ENCODE peak calls at places on chromosomes 4 and X, in nine cellular contexts. One of them, this sample, is unnamed.

GRCh38 chr4:33780952-33781655 is 2463.2 kb downstream of the ARAP2 start:
- DNase-seq in GM12878: no peak
- DNase-seq in K562: no peak
- DNase-seq in HepG2: no peak
- DNase-seq in SK-N-SH: no peak
- DNase-seq in HCT116: peak
- DNase-seq in GM23338: no peak
- DNase-seq in A549: peak
- DNase-seq in Panc1: no peak
- DNase-seq in this sample: no peak

GRCh38 chr4:156419080-156419638 is 465.5 kb upstream of the CTSO start:
- DNase-seq in SK-N-SH: no peak
- DNase-seq in A549: no peak
- DNase-seq in HepG2: no peak
- DNase-seq in Panc1: no peak
- DNase-seq in HCT116: no peak
- DNase-seq in GM23338: no peak
- DNase-seq in GM12878: no peak
- DNase-seq in K562: no peak
- DNase-seq in this sample: no peak

GRCh38 chr4:130542953-130543352 is 1447.0 kb downstream of the C4orf33 start:
- DNase-seq in K562: no peak
- DNase-seq in HCT116: no peak
- DNase-seq in HepG2: no peak
- DNase-seq in SK-N-SH: no peak
- DNase-seq in GM12878: no peak
- DNase-seq in A549: no peak
- DNase-seq in Panc1: no peak
- DNase-seq in GM23338: peak
- DNase-seq in this sample: no peak

GRCh38 chr4:49032440-49033161 is 46.5 kb downstream of the CWH43 start:
- DNase-seq in K562: peak
- DNase-seq in A549: peak
- DNase-seq in GM23338: peak
- DNase-seq in HCT116: peak
- DNase-seq in SK-N-SH: peak
- DNase-seq in Panc1: no peak
- DNase-seq in HepG2: peak
- DNase-seq in GM12878: no peak
- DNase-seq in this sample: no peak

GRCh38 chr4:129098578-129098977 is 2.6 kb downstream of the C4orf33 start:
- DNase-seq in HepG2: no peak
- DNase-seq in A549: no peak
- DNase-seq in GM23338: no peak
- DNase-seq in HCT116: no peak
- DNase-seq in Panc1: no peak
- DNase-seq in K562: no peak
- DNase-seq in GM12878: no peak
- DNase-seq in SK-N-SH: no peak
- DNase-seq in this sample: no peak

GRCh38 chrX:21509912-21510311 is 135.7 kb downstream of the CNKSR2 start:
- DNase-seq in HepG2: no peak
- DNase-seq in K562: no peak
- DNase-seq in SK-N-SH: no peak
- DNase-seq in Panc1: no peak
- DNase-seq in GM23338: no peak
- DNase-seq in A549: peak
- DNase-seq in GM12878: no peak
- DNase-seq in HCT116: no peak
- DNase-seq in this sample: no peak

GRCh38 chrX:15848576-15848975 is 6.0 kb downstream of the AP1S2 start:
- DNase-seq in Panc1: no peak
- DNase-seq in K562: no peak
- DNase-seq in A549: no peak
- DNase-seq in SK-N-SH: no peak
- DNase-seq in HepG2: no peak
- DNase-seq in GM12878: no peak
- DNase-seq in HCT116: no peak
- DNase-seq in GM23338: no peak
- DNase-seq in this sample: no peak

GRCh38 chr4:23909671-23910070 is 19.8 kb upstream of the PPARGC1A start:
- DNase-seq in GM12878: no peak
- DNase-seq in A549: no peak
- DNase-seq in SK-N-SH: no peak
- DNase-seq in K562: no peak
- DNase-seq in GM23338: no peak
- DNase-seq in Panc1: no peak
- DNase-seq in HCT116: no peak
- DNase-seq in HepG2: no peak
- DNase-seq in this sample: no peak

GRCh38 chrX:115632455-115632854 is 71.5 kb downstream of the PLS3 start:
- DNase-seq in Panc1: no peak
- DNase-seq in GM23338: no peak
- DNase-seq in HCT116: no peak
- DNase-seq in SK-N-SH: no peak
- DNase-seq in GM12878: no peak
- DNase-seq in HepG2: no peak
- DNase-seq in K562: no peak
- DNase-seq in A549: no peak
- DNase-seq in this sample: no peak

GRCh38 chr4:797066-797465 is 28.9 kb downstream of the CPLX1 start:
- DNase-seq in A549: no peak
- DNase-seq in K562: no peak
- DNase-seq in HepG2: no peak
- DNase-seq in Panc1: no peak
- DNase-seq in GM23338: no peak
- DNase-seq in HCT116: no peak
- DNase-seq in GM12878: no peak
- DNase-seq in SK-N-SH: no peak
- DNase-seq in this sample: no peak

GRCh38 chr4:82469776-82470345 is 39.5 kb downstream of the ENOPH1 start:
- DNase-seq in SK-N-SH: no peak
- DNase-seq in Panc1: no peak
- DNase-seq in GM12878: no peak
- DNase-seq in HCT116: no peak
- DNase-seq in A549: no peak
- DNase-seq in K562: no peak
- DNase-seq in GM23338: no peak
- DNase-seq in HepG2: peak
- DNase-seq in this sample: no peak

GRCh38 chrX:109089359-109089758 is 353.0 kb upstream of the IRS4 start:
- DNase-seq in Panc1: no peak
- DNase-seq in K562: no peak
- DNase-seq in GM23338: no peak
- DNase-seq in HCT116: no peak
- DNase-seq in A549: no peak
- DNase-seq in SK-N-SH: no peak
- DNase-seq in HepG2: no peak
- DNase-seq in GM12878: peak
- DNase-seq in this sample: no peak

GRCh38 chrX:7083468-7084396 is 63.8 kb upstream of the STS start:
- DNase-seq in GM12878: peak
- DNase-seq in HCT116: peak
- DNase-seq in Panc1: no peak
- DNase-seq in GM23338: no peak
- DNase-seq in HepG2: no peak
- DNase-seq in K562: no peak
- DNase-seq in SK-N-SH: no peak
- DNase-seq in A549: peak
- DNase-seq in this sample: peak

GRCh38 chrX:47991263-47992092 is 12.3 kb downstream of the ZNF182 start:
- DNase-seq in GM23338: no peak
- DNase-seq in A549: no peak
- DNase-seq in K562: no peak
- DNase-seq in GM12878: no peak
- DNase-seq in HepG2: no peak
- DNase-seq in HCT116: no peak
- DNase-seq in SK-N-SH: no peak
- DNase-seq in Panc1: no peak
- DNase-seq in this sample: no peak

GRCh38 chrX:105210258-105210657 is 10.2 kb downstream of the TEX13A start:
- DNase-seq in A549: no peak
- DNase-seq in SK-N-SH: no peak
- DNase-seq in K562: peak
- DNase-seq in HCT116: no peak
- DNase-seq in HepG2: no peak
- DNase-seq in GM23338: peak
- DNase-seq in GM12878: no peak
- DNase-seq in Panc1: no peak
- DNase-seq in this sample: no peak

GRCh38 chr4:100288811-100289529 is 98.7 kb upstream of the DDIT4L start:
- DNase-seq in Panc1: no peak
- DNase-seq in A549: no peak
- DNase-seq in GM23338: no peak
- DNase-seq in HCT116: no peak
- DNase-seq in SK-N-SH: no peak
- DNase-seq in GM12878: no peak
- DNase-seq in K562: no peak
- DNase-seq in HepG2: no peak
- DNase-seq in this sample: peak

GRCh38 chr4:73152893-73153292 is 83.4 kb upstream of the COX18 start:
- DNase-seq in K562: no peak
- DNase-seq in Panc1: no peak
- DNase-seq in A549: no peak
- DNase-seq in GM12878: no peak
- DNase-seq in SK-N-SH: no peak
- DNase-seq in GM23338: no peak
- DNase-seq in HCT116: no peak
- DNase-seq in HepG2: no peak
- DNase-seq in this sample: no peak

DNA sequence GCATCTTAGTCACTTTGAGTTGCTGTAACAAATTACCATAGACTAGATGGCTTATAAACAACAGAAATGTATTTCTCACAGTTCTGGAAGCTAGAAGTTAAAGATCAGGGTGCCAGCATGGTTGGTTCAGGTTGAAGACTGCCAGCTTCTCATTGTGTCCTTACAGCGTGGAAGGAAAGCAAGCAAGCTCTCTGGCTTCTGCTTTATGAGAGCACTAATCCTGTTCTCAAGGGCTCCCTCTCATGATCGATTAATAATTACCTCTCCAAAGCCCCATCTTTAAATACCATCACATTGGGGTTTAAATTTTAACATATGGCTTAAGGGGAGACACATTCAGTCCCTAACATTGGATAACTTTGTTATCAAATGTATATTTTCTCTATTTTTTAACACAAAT is 497.2 kb downstream of the RAPGEF2 start:
- DNase-seq in A549: no peak
- DNase-seq in SK-N-SH: no peak
- DNase-seq in GM23338: no peak
- DNase-seq in HCT116: no peak
- DNase-seq in Panc1: no peak
- DNase-seq in K562: no peak
- DNase-seq in GM12878: no peak
- DNase-seq in HepG2: no peak
- DNase-seq in this sample: no peak
- H3K4me3 ChIP-seq in A549: no peak
- H3K4me3 ChIP-seq in SK-N-SH: no peak
- H3K4me3 ChIP-seq in GM23338: no peak
- H3K4me3 ChIP-seq in HCT116: no peak
- H3K4me3 ChIP-seq in Panc1: no peak
- H3K4me3 ChIP-seq in K562: no peak
- H3K4me3 ChIP-seq in GM12878: no peak
- H3K4me3 ChIP-seq in HepG2: no peak
- H3K4me3 ChIP-seq in this sample: no peak

GRCh38 chrX:40158036-40158706 is 60.4 kb upstream of the BCOR start:
- DNase-seq in GM12878: no peak
- DNase-seq in A549: peak
- DNase-seq in GM23338: peak
- DNase-seq in HepG2: no peak
- DNase-seq in K562: no peak
- DNase-seq in HCT116: no peak
- DNase-seq in SK-N-SH: no peak
- DNase-seq in Panc1: no peak
- DNase-seq in this sample: no peak
- TF ChIP-seq REST in GM12878: no peak
- TF ChIP-seq REST in A549: peak
- TF ChIP-seq REST in GM23338: no peak
- TF ChIP-seq REST in HepG2: no peak
- TF ChIP-seq REST in K562: no peak
- TF ChIP-seq REST in HCT116: no peak
- TF ChIP-seq REST in SK-N-SH: no peak
- TF ChIP-seq REST in Panc1: no peak
- TF ChIP-seq REST in this sample: no peak

DNA sequence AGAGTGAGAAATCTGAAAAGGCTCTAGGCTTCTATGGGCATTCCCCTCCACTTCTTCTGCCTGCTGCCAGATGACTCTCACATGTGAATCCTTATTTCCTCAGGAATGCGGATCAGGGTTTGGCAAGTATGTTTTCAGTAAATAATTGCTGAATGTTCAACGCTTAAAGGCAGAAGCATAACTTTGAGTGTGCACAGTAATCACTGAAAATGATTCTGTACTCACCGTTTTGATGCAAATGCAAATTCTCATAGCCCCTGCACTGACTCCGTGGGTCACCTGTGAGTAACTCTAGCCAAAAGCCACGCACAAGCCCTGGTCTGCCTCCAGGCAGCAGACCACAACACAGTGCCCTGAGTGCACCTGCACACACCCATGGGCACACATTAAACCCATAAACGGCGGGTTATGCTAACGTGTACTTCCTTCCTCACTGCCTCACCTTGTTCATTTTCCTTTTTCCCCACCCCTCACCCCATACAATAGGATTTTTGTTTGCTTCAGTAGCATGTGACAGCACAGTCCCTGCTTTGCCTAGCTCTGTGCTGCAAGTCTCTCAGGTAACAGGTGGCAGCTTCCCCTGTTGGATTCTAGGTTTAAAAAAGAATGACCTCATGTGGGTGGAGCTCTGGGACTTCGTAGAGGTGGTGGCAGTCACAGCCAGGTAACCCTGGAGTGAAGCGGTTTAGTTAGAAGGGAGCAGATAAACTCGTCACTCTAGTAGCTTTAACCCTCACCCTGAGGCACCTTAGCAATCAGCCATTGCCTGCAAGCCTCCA is at the start of gene ARHGEF38:
- DNase-seq in GM23338: peak
- DNase-seq in A549: peak
- DNase-seq in GM12878: no peak
- DNase-seq in SK-N-SH: no peak
- DNase-seq in HepG2: no peak
- DNase-seq in K562: no peak
- DNase-seq in Panc1: no peak
- DNase-seq in HCT116: no peak
- DNase-seq in this sample: no peak
- H3K4me3 ChIP-seq in GM23338: no peak
- H3K4me3 ChIP-seq in A549: no peak
- H3K4me3 ChIP-seq in GM12878: no peak
- H3K4me3 ChIP-seq in SK-N-SH: no peak
- H3K4me3 ChIP-seq in HepG2: no peak
- H3K4me3 ChIP-seq in K562: no peak
- H3K4me3 ChIP-seq in Panc1: no peak
- H3K4me3 ChIP-seq in HCT116: no peak
- H3K4me3 ChIP-seq in this sample: no peak

DNA sequence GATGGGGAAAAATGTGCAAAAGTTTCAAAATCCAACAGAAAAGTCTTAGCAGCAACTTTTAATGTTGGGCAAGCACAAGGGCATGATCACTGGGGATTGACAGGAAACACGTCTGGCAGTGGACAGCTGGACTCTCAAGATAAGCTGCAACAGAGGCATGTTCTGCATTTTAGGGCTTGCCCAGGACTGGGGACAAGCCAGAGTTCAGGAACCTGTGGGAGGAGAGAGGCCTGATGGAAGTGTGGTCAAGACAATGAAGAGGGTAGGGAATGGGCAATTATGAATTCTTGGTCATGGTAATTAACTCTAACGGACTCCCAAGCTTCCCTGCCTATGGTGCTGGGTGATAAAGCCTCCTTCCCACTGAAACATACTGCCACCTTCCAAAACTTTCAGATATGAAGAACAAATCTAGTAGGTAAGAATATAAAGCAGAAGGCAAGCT is 48.4 kb downstream of the ANXA3 start:
- DNase-seq in SK-N-SH: peak
- DNase-seq in Panc1: no peak
- DNase-seq in A549: no peak
- DNase-seq in GM12878: no peak
- DNase-seq in HepG2: no peak
- DNase-seq in GM23338: no peak
- DNase-seq in K562: peak
- DNase-seq in HCT116: no peak
- DNase-seq in this sample: no peak
- TF ChIP-seq REST in SK-N-SH: no peak
- TF ChIP-seq REST in Panc1: no peak
- TF ChIP-seq REST in A549: no peak
- TF ChIP-seq REST in GM12878: no peak
- TF ChIP-seq REST in HepG2: no peak
- TF ChIP-seq REST in GM23338: no peak
- TF ChIP-seq REST in K562: no peak
- TF ChIP-seq REST in HCT116: no peak
- TF ChIP-seq REST in this sample: no peak